ENCODE peak calls at places on chromosome 3, in seven cellular contexts. J, N, X, Z, B, G and L are unnamed samples.

GRCh38 chr3:29494305-29495036 is 213.6 kb downstream of the RBMS3 start:
- DNase-seq in N (peak), J (no peak), G (no peak), B (no peak), Z (no peak), X (no peak), L (no peak)

GRCh38 chr3:48672522-48672921 is 9.8 kb upstream of the CELSR3 start:
- DNase-seq in J (no peak), B (no peak), X (no peak), Z (no peak), G (no peak), N (no peak), L (no peak)

GRCh38 chr3:36729204-36730056 is 34.9 kb downstream of the DCLK3 start:
- DNase-seq in Z (no peak), G (no peak), N (peak), X (no peak), J (peak), B (no peak), L (peak)

GRCh38 chr3:11640009-11640673 is 3.6 kb downstream of the VGLL4 start:
- DNase-seq in J (no peak), G (no peak), N (peak), Z (no peak), B (no peak), X (no peak), L (no peak)

GRCh38 chr3:132785292-132785691 is 63.1 kb upstream of the NPHP3 start:
- DNase-seq in B (no peak), N (no peak), Z (no peak), X (no peak), G (no peak), J (no peak), L (no peak)

GRCh38 chr3:52471371-52472238 is 16.2 kb downstream of the NISCH start:
- DNase-seq in G (no peak), N (peak), Z (peak), B (no peak), X (peak), J (no peak), L (no peak)

GRCh38 chr3:108602249-108602934 is 12.9 kb downstream of the DZIP3 start:
- DNase-seq in X (no peak), Z (no peak), J (no peak), G (no peak), N (no peak), B (peak), L (peak)

GRCh38 chr3:17753271-17753992 is 11.0 kb upstream of the TBC1D5 start:
- DNase-seq in X (no peak), G (no peak), J (no peak), N (no peak), B (no peak), Z (no peak), L (no peak)

GRCh38 chr3:23676093-23676492 is 129.7 kb upstream of the UBE2E1 start:
- DNase-seq in N (peak), Z (no peak), J (no peak), X (no peak), B (no peak), G (no peak), L (no peak)

GRCh38 chr3:13107661-13108060 is 34.4 kb upstream of the IQSEC1 start:
- DNase-seq in X (no peak), Z (no peak), N (no peak), B (no peak), J (no peak), G (no peak), L (no peak)

GRCh38 chr3:51977449-51978142 is 2.7 kb downstream of the ABHD14A start:
- DNase-seq in X (no peak), Z (no peak), B (peak), J (no peak), N (no peak), G (no peak), L (no peak)